ENCODE peak calls at places on chromosomes 2 and 18, in seven cellular contexts. B is A549, E is pancreas, M is GM23338, C is astrocyte, X is cardiac muscle cell, G is dorsolateral prefrontal cortex. H is an unnamed sample.

GRCh38 chr2:29228947-29229346 is 113.7 kb downstream of the CLIP4 start:
- DNase-seq in M (no peak), C (no peak), G (no peak), E (no peak), B (no peak), X (no peak), H (no peak)

GRCh38 chr2:233813236-233814062 is 35.3 kb downstream of the MROH2A start:
- DNase-seq in G (no peak), B (no peak), X (no peak), E (peak; percentile 7), C (no peak), M (no peak), H (no peak)

GRCh38 chr2:235106874-235107639 is 155.2 kb downstream of the SH3BP4 start:
- DNase-seq in C (peak; percentile 44), X (peak; percentile 81), E (peak; percentile 50), G (no peak), B (peak; percentile 81), M (peak; percentile 84), H (peak; percentile 81)

GRCh38 chr2:122754561-122754960 is 999.1 kb downstream of the TSN start:
- DNase-seq in B (no peak), C (no peak), M (no peak), G (no peak), E (no peak), X (peak; percentile 52), H (no peak)

GRCh38 chr2:42141687-42142475 is 27.3 kb upstream of the EML4 start:
- DNase-seq in E (peak; percentile 69), M (peak; percentile 72), C (peak; percentile 93), X (peak; percentile 97), B (peak; percentile 77), G (no peak), H (peak; percentile 98)

GRCh38 chr2:135219226-135219625 is 167.1 kb downstream of the RAB3GAP1 start:
- DNase-seq in C (no peak), M (no peak), G (no peak), B (no peak), E (no peak), X (no peak), H (no peak)

GRCh38 chr2:135563793-135564192 is 32.5 kb downstream of the R3HDM1 start:
- DNase-seq in C (peak; percentile 49), X (peak; percentile 15), M (no peak), G (no peak), E (no peak), B (no peak), H (peak; percentile 6)

GRCh38 chr18:9619545-9619944 is 5.2 kb upstream of the PPP4R1 start:
- DNase-seq in B (no peak), G (no peak), C (peak; percentile 92), E (no peak), X (peak; percentile 80), M (no peak), H (peak; percentile 55)

GRCh38 chr2:241225545-241225944 is 37.1 kb downstream of the ANO7 start:
- DNase-seq in B (no peak), C (no peak), G (peak; percentile 34), E (no peak), M (no peak), X (no peak), H (no peak)

GRCh38 chr2:37570773-37571570 is 100.5 kb downstream of the CDC42EP3 start:
- DNase-seq in X (peak; percentile 65), G (no peak), C (peak; percentile 96), E (no peak), M (no peak), B (no peak), H (no peak)

GRCh38 chr2:75381032-75381431 is 179.7 kb downstream of the EVA1A start:
- DNase-seq in B (no peak), C (no peak), G (no peak), E (no peak), X (peak; percentile 5), M (peak; percentile 6), H (no peak)
- H3K27ac ChIP-seq in B (no peak overlapping the region), C (no peak overlapping the region), G (no peak overlapping the region), E (no peak overlapping the region), X (no peak overlapping the region), M (no peak overlapping the region), H (no peak overlapping the region)

DNA sequence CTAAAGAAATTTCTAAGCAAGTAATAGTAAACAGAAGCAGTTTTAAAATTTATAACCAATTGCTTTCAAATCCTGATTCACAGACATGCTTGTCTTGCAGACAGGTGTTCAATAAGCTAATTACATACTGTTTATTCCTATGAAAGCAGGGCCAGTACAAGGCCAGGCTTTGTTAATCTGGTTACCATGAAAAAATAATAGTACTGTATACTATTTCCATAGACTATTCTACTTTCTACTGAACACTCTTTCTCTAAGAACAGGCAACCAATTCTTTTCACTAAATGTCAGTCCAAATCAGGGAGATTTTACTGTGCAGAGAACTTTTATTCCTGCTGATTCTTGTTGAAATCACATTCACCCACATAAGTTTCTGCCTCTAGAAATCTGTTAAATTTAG is 2.9 kb upstream of the SRSF7 start:
- DNase-seq in C (no peak), E (no peak), M (no peak), X (no peak), B (no peak), G (no peak), H (no peak)
- H3K4me3 ChIP-seq in C (no peak overlapping the region), E (no peak overlapping the region), M (no peak overlapping the region), X (no peak overlapping the region), B (no peak overlapping the region), G (no peak overlapping the region), H (no peak overlapping the region)

GRCh38 chr2:3303583-3304406 is 73.8 kb downstream of the EIPR1 start:
- DNase-seq in E (peak; percentile 85), C (peak; percentile 69), B (peak; percentile 93), M (peak; percentile 92), X (peak; percentile 91), G (peak; percentile 83), H (peak; percentile 92)
- H3K27ac ChIP-seq in E (no peak overlapping the region), C (peak overlapping the region; percentile 36), B (peak overlapping the region; percentile 48), M (no peak overlapping the region), X (peak overlapping the region; percentile 32), G (peak overlapping the region; percentile 81), H (peak overlapping the region; percentile 78)

GRCh38 chr2:39228413-39229209 is 15.2 kb downstream of the CDKL4 start:
- DNase-seq in G (no peak), B (no peak), X (peak; percentile 27), E (no peak), M (peak; percentile 84), C (no peak), H (no peak)
- H3K4me3 ChIP-seq in G (peak overlapping the region; percentile 43), B (no peak overlapping the region), X (peak overlapping the region; percentile 13), E (no peak overlapping the region), M (peak overlapping the region; percentile 48), C (peak overlapping the region; percentile 30), H (peak overlapping the region; percentile 27)

GRCh38 chr18:46398005-46398404 is 259.0 kb downstream of the LOXHD1 start:
- DNase-seq in X (no peak), B (no peak), C (no peak), G (no peak), E (no peak), M (no peak), H (no peak)
- H3K27ac ChIP-seq in X (no peak overlapping the region), B (no peak overlapping the region), C (no peak overlapping the region), G (no peak overlapping the region), E (no peak overlapping the region), M (no peak overlapping the region), H (no peak overlapping the region)

GRCh38 chr18:4251873-4252272 is 203.2 kb downstream of the DLGAP1 start:
- DNase-seq in E (no peak), M (no peak), C (no peak), X (no peak), B (no peak), G (no peak), H (no peak)
- H3K4me3 ChIP-seq in E (no peak overlapping the region), M (no peak overlapping the region), C (no peak overlapping the region), X (no peak overlapping the region), B (no peak overlapping the region), G (no peak overlapping the region), H (no peak overlapping the region)

DNA sequence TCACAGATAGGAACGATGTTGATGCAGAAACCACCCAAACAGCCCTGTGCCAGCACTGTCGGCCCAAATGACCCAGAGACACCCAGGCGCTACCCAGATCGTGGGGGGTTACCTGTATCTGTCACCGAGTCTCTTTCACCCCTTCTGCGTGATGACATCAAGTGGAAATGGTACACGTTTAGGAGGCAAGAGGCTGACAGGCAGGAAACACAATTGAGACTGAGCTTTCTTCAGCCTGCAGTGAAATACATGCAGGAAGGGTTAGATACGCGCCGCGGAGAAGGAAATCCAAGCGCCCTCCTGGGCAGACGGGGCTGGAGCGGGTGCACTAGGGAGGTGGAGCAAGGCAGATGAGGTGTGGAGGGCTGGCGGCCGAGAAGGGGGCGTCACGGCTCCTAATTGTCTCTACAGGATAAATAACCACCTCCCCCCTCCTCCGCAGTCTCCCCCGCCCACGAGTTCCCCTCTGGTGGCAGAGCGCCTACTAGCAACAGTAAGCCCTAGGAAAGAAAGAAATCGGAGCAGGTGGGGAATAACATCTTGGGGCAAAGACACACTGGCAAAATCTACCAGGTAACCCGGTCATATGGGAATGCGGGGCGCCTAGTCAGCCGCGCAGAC is at the start of gene RNF152:
- DNase-seq in X (peak; percentile 30), B (peak; percentile 0), G (no peak), C (no peak), E (peak; percentile 23), M (peak; percentile 71), H (peak; percentile 40)
- H3K27ac ChIP-seq in X (peak within 1 kb of the TSS; percentile 41), B (no peak within 1 kb of the TSS), G (peak within 1 kb of the TSS; percentile 80), C (peak within 1 kb of the TSS; percentile 59), E (peak within 1 kb of the TSS; percentile 76), M (no peak within 1 kb of the TSS), H (no peak within 1 kb of the TSS)

GRCh38 chr2:101328474-101329007 is 20.0 kb upstream of the RNF149 start:
- DNase-seq in B (no peak), M (no peak), G (no peak), C (peak; percentile 82), X (peak; percentile 39), E (no peak), H (peak; percentile 32)
- H3K4me3 ChIP-seq in B (no peak overlapping the region), M (no peak overlapping the region), G (no peak overlapping the region), C (no peak overlapping the region), X (no peak overlapping the region), E (no peak overlapping the region), H (no peak overlapping the region)